ENCODE peak calls at places on chromosome X, in four cellular contexts. Y is smooth muscle cell of the brain vasculature, T is LoVo, G is memory B cell. E is an unnamed sample.

GRCh38 chrX:112832481-112833095 is 8.0 kb downstream of the AMOT start:
- DNase-seq in Y (no peak), T (peak; percentile 65), G (no peak), E (peak; percentile 14)

GRCh38 chrX:39969099-39969825 is 128.5 kb downstream of the BCOR start:
- DNase-seq in Y (no peak), T (peak; percentile 50), G (no peak), E (no peak)

GRCh38 chrX:133959972-133960371 is 25.4 kb downstream of the GPC3 start:
- DNase-seq in Y (no peak), T (no peak), G (no peak), E (no peak)

GRCh38 chrX:41090568-41091238 is 5.5 kb downstream of the USP9X start:
- DNase-seq in Y (no peak), T (no peak), G (no peak), E (no peak)

GRCh38 chrX:12721042-12721441 is 70.2 kb upstream of the PRPS2 start:
- DNase-seq in Y (no peak), T (no peak), G (no peak), E (peak; percentile 40)

GRCh38 chrX:56248492-56248891 is 16.3 kb downstream of the KLF8 start:
- DNase-seq in Y (no peak), T (peak; percentile 34), G (peak; percentile 39), E (peak; percentile 45)

GRCh38 chrX:105945266-105945665 is 93.3 kb downstream of the SERPINA7 start:
- DNase-seq in Y (no peak), T (no peak), G (no peak), E (no peak)

GRCh38 chrX:153495362-153495751 is 577 bp downstream of the BGN start:
- DNase-seq in Y (no peak), T (no peak), G (no peak), E (no peak)